ENCODE peak calls at places on chromosomes 4 and X, in five cellular contexts. U is fibroblast of mammary gland, W is spleen, B is lower leg skin, P is left lung. A is an unnamed sample.

GRCh38 chr4:6032249-6033244 is 14.3 kb upstream of the C4orf50 start:
- DNase-seq in P (no peak), B (no peak), U (no peak), W (no peak), A (no peak)

GRCh38 chr4:123599061-123599919 is 202.7 kb downstream of the SPRY1 start:
- DNase-seq in W (no peak), U (peak; percentile 80), B (peak; percentile 31), P (no peak), A (no peak)

GRCh38 chr4:124334119-124334518 is 378.4 kb downstream of the ANKRD50 start:
- DNase-seq in U (peak; percentile 93), P (no peak), W (no peak), B (peak; percentile 39), A (no peak)

GRCh38 chr4:56705373-56705772 is 24.3 kb upstream of the HOPX start:
- DNase-seq in B (no peak), P (no peak), W (no peak), U (no peak), A (no peak)

GRCh38 chr4:16443504-16444088 is 217.3 kb upstream of the TAPT1 start:
- DNase-seq in W (no peak), P (no peak), B (no peak), U (peak; percentile 55), A (no peak)

GRCh38 chrX:68940601-68941000 is 111.8 kb downstream of the EFNB1 start:
- DNase-seq in P (no peak), B (no peak), W (peak; percentile 65), U (peak; percentile 12), A (peak; percentile 75)

GRCh38 chr4:88803600-88804096 is 106.0 kb upstream of the NAP1L5 start:
- DNase-seq in U (peak; percentile 98), B (peak; percentile 83), W (no peak), P (peak; percentile 23), A (no peak)

GRCh38 chr4:163048447-163048846 is 118.2 kb downstream of the NAF1 start:
- DNase-seq in P (no peak), U (peak; percentile 32), B (no peak), W (no peak), A (no peak)

GRCh38 chr4:158255727-158256324 is 45.5 kb downstream of the TMEM144 start:
- DNase-seq in U (peak; percentile 68), P (no peak), W (no peak), B (no peak), A (no peak)

GRCh38 chrX:119488749-119489148 is 20.5 kb downstream of the SLC25A5 start:
- DNase-seq in U (peak; percentile 59), P (no peak), W (no peak), B (peak; percentile 23), A (no peak)

GRCh38 chrX:103754401-103754800 is 22.2 kb upstream of the PLP1 start:
- DNase-seq in P (no peak), U (no peak), W (no peak), B (no peak), A (no peak)

GRCh38 chrX:83022020-83022419 is 486.1 kb upstream of the POU3F4 start:
- DNase-seq in U (no peak), W (no peak), B (no peak), P (no peak), A (no peak)

GRCh38 chr4:20284990-20285389 is 33.3 kb downstream of the SLIT2 start:
- DNase-seq in W (no peak), P (no peak), B (no peak), U (peak; percentile 56), A (no peak)

GRCh38 chr4:159552979-159553768 is 450.3 kb downstream of the RAPGEF2 start:
- DNase-seq in W (no peak), B (no peak), P (no peak), U (no peak), A (no peak)

GRCh38 chr4:150010525-150011126 is 67.6 kb upstream of the DCLK2 start:
- DNase-seq in P (no peak), W (no peak), U (peak; percentile 74), B (no peak), A (no peak)

GRCh38 chr4:139142097-139142496 is 34.9 kb downstream of the ELF2 start:
- DNase-seq in U (no peak), P (no peak), B (no peak), W (no peak), A (no peak)

GRCh38 chr4:139134403-139134802 is 42.6 kb downstream of the ELF2 start:
- DNase-seq in W (no peak), B (no peak), U (no peak), P (no peak), A (no peak)

GRCh38 chr4:139142980-139143379 is 34.0 kb downstream of the ELF2 start:
- DNase-seq in W (no peak), P (no peak), U (no peak), B (no peak), A (no peak)

GRCh38 chr4:139137745-139138144 is 39.3 kb downstream of the ELF2 start:
- DNase-seq in U (no peak), B (no peak), W (no peak), P (no peak), A (no peak)
- TF ChIP-seq CTCF in U (no peak), B (no peak), W (no peak), P (no peak), A (no peak)

GRCh38 chrX:136764206-136764605 is 16.5 kb downstream of the ARHGEF6 start:
- DNase-seq in W (no peak), U (no peak), P (no peak), B (no peak), A (no peak)

GRCh38 chrX:136766785-136767103 is 14.0 kb downstream of the ARHGEF6 start:
- DNase-seq in U (no peak), W (no peak), B (no peak), P (no peak), A (no peak)

GRCh38 chrX:136765957-136766356 is 14.8 kb downstream of the ARHGEF6 start:
- DNase-seq in P (no peak), W (no peak), U (peak; percentile 14), B (no peak), A (no peak)

GRCh38 chrX:136767104-136767941 is 13.4 kb downstream of the ARHGEF6 start:
- DNase-seq in B (peak; percentile 31), P (peak; percentile 87), U (peak; percentile 49), W (peak; percentile 93), A (peak; percentile 88)

DNA sequence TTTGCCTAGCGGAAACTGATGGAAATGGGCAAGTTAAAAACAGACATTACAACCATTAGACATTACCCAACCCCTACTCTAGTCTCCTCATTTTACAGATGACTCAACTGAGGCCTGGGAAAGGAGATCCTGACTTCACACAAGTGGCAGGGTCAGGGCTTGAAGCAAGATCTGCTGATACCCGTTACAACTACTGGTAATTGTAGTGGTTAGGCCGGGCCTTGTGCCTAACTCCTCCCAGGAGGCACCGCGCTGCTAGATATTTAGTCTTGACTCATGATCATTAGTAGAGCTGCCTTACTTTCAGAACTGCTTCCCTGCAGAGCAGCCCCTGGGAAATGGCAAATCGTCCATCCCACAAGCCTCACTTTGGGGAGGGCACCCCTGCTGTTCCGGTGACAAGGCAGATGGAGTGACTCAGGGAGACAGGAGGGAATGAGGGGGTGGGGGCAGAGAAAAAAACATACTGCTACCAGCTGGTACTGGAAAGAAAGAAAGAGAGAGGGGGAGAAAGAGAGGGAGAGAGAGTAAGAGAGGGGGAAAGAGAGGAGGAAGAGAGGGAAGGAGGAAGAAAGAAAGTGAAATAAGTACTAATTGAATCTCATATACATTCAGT is 12.2 kb downstream of the ARHGEF6 start:
- DNase-seq in B (peak; percentile 26), P (no peak), W (peak; percentile 77), U (peak; percentile 96), A (no peak)
- TF ChIP-seq CTCF in B (no peak), P (no peak), W (no peak), U (no peak), A (no peak)

GRCh38 chr4:66108898-66109297 is 438.6 kb upstream of the EPHA5 start:
- DNase-seq in U (no peak), B (no peak), W (no peak), P (no peak), A (no peak)
- TF ChIP-seq CTCF in U (no peak), B (no peak), W (no peak), P (no peak), A (peak; percentile 22)

GRCh38 chr4:108181704-108182103 is 13.0 kb upstream of the LEF1 start:
- DNase-seq in W (no peak), U (no peak), B (no peak), P (no peak), A (no peak)
- TF ChIP-seq CTCF in W (no peak), U (no peak), B (no peak), P (no peak), A (no peak)

A was measured in osteocyte.